ENCODE peak calls at places on chromosomes 1 and 21, in seven cellular contexts. One of them, this sample, is unnamed.

GRCh38 chr1:27517907-27518718 is 28.1 kb upstream of the WASF2 start:
- DNase-seq in neuronal stem cell: no peak
- DNase-seq in IMR-90: no peak
- DNase-seq in H1: no peak
- DNase-seq in mesendoderm: peak
- DNase-seq in trophoblast cell: no peak
- DNase-seq in H9: no peak
- DNase-seq in this sample: no peak

GRCh38 chr1:200272669-200273068 is 137.2 kb downstream of the ZNF281 start:
- DNase-seq in neuronal stem cell: no peak
- DNase-seq in IMR-90: no peak
- DNase-seq in H1: no peak
- DNase-seq in mesendoderm: no peak
- DNase-seq in trophoblast cell: no peak
- DNase-seq in H9: no peak
- DNase-seq in this sample: no peak

GRCh38 chr1:25128168-25128621 is 104.1 kb downstream of the SYF2 start:
- DNase-seq in neuronal stem cell: no peak
- DNase-seq in IMR-90: no peak
- DNase-seq in H1: no peak
- DNase-seq in mesendoderm: no peak
- DNase-seq in trophoblast cell: no peak
- DNase-seq in H9: no peak
- DNase-seq in this sample: no peak

GRCh38 chr1:160942926-160943325 is 11.7 kb downstream of the ITLN2 start:
- DNase-seq in neuronal stem cell: no peak
- DNase-seq in IMR-90: no peak
- DNase-seq in H1: no peak
- DNase-seq in mesendoderm: peak
- DNase-seq in trophoblast cell: no peak
- DNase-seq in H9: no peak
- DNase-seq in this sample: peak

GRCh38 chr1:207003216-207003615 is 29.3 kb downstream of the C1orf116 start:
- DNase-seq in neuronal stem cell: no peak
- DNase-seq in IMR-90: no peak
- DNase-seq in H1: no peak
- DNase-seq in mesendoderm: peak
- DNase-seq in trophoblast cell: no peak
- DNase-seq in H9: no peak
- DNase-seq in this sample: no peak

GRCh38 chr1:62435231-62436038 is 1.4 kb upstream of the USP1 start:
- DNase-seq in neuronal stem cell: no peak
- DNase-seq in IMR-90: no peak
- DNase-seq in H1: no peak
- DNase-seq in mesendoderm: no peak
- DNase-seq in trophoblast cell: peak
- DNase-seq in H9: no peak
- DNase-seq in this sample: no peak

GRCh38 chr1:213418268-213419068 is 367.4 kb downstream of the RPS6KC1 start:
- DNase-seq in neuronal stem cell: no peak
- DNase-seq in IMR-90: no peak
- DNase-seq in H1: no peak
- DNase-seq in mesendoderm: peak
- DNase-seq in trophoblast cell: no peak
- DNase-seq in H9: no peak
- DNase-seq in this sample: no peak

GRCh38 chr1:47650606-47651005 is 212.8 kb downstream of the FOXD2 start:
- DNase-seq in neuronal stem cell: no peak
- DNase-seq in IMR-90: no peak
- DNase-seq in H1: no peak
- DNase-seq in mesendoderm: no peak
- DNase-seq in trophoblast cell: no peak
- DNase-seq in H9: no peak
- DNase-seq in this sample: no peak

GRCh38 chr1:206066479-206067171 is 13.7 kb downstream of the RHEX start:
- DNase-seq in neuronal stem cell: no peak
- DNase-seq in IMR-90: no peak
- DNase-seq in H1: peak
- DNase-seq in mesendoderm: no peak
- DNase-seq in trophoblast cell: no peak
- DNase-seq in H9: no peak
- DNase-seq in this sample: peak

GRCh38 chr1:70044832-70045231 is 160.5 kb downstream of the LRRC40 start:
- DNase-seq in neuronal stem cell: no peak
- DNase-seq in IMR-90: peak
- DNase-seq in H1: no peak
- DNase-seq in mesendoderm: no peak
- DNase-seq in trophoblast cell: no peak
- DNase-seq in H9: no peak
- DNase-seq in this sample: peak

GRCh38 chr1:35386954-35387353 is 118.4 kb downstream of the ZMYM4 start:
- DNase-seq in neuronal stem cell: no peak
- DNase-seq in IMR-90: no peak
- DNase-seq in H1: no peak
- DNase-seq in mesendoderm: peak
- DNase-seq in trophoblast cell: no peak
- DNase-seq in H9: no peak
- DNase-seq in this sample: no peak

GRCh38 chr1:100708476-100709062 is 11.0 kb upstream of the VCAM1 start:
- DNase-seq in neuronal stem cell: no peak
- DNase-seq in IMR-90: peak
- DNase-seq in H1: no peak
- DNase-seq in mesendoderm: no peak
- DNase-seq in trophoblast cell: no peak
- DNase-seq in H9: no peak
- DNase-seq in this sample: no peak

GRCh38 chr1:64476251-64476952 is 6.5 kb downstream of the CACHD1 start:
- DNase-seq in neuronal stem cell: no peak
- DNase-seq in IMR-90: peak
- DNase-seq in H1: no peak
- DNase-seq in mesendoderm: no peak
- DNase-seq in trophoblast cell: no peak
- DNase-seq in H9: no peak
- DNase-seq in this sample: peak

GRCh38 chr1:231032963-231033362 is 7.1 kb downstream of the FAM89A start:
- DNase-seq in neuronal stem cell: no peak
- DNase-seq in IMR-90: no peak
- DNase-seq in H1: no peak
- DNase-seq in mesendoderm: no peak
- DNase-seq in trophoblast cell: no peak
- DNase-seq in H9: no peak
- DNase-seq in this sample: peak

GRCh38 chr1:116951175-116951935 is 41.6 kb downstream of the PTGFRN start:
- DNase-seq in neuronal stem cell: no peak
- DNase-seq in IMR-90: peak
- DNase-seq in H1: peak
- DNase-seq in mesendoderm: no peak
- DNase-seq in trophoblast cell: peak
- DNase-seq in H9: no peak
- DNase-seq in this sample: peak

GRCh38 chr1:167991546-167991945 is 54.7 kb upstream of the MPC2 start:
- DNase-seq in neuronal stem cell: no peak
- DNase-seq in IMR-90: no peak
- DNase-seq in H1: no peak
- DNase-seq in mesendoderm: no peak
- DNase-seq in trophoblast cell: no peak
- DNase-seq in H9: no peak
- DNase-seq in this sample: no peak

GRCh38 chr1:156748670-156749428 is 2.6 kb downstream of the HDGF start:
- DNase-seq in neuronal stem cell: no peak
- DNase-seq in IMR-90: peak
- DNase-seq in H1: no peak
- DNase-seq in mesendoderm: peak
- DNase-seq in trophoblast cell: peak
- DNase-seq in H9: no peak
- DNase-seq in this sample: peak

GRCh38 chr1:91546301-91546581 is 45.6 kb downstream of the CDC7 start:
- DNase-seq in neuronal stem cell: no peak
- DNase-seq in IMR-90: no peak
- DNase-seq in H1: no peak
- DNase-seq in mesendoderm: no peak
- DNase-seq in trophoblast cell: no peak
- DNase-seq in H9: no peak
- DNase-seq in this sample: no peak

GRCh38 chr1:204203206-204203767 is 7.0 kb upstream of the KISS1 start:
- DNase-seq in neuronal stem cell: no peak
- DNase-seq in IMR-90: no peak
- DNase-seq in H1: no peak
- DNase-seq in mesendoderm: peak
- DNase-seq in trophoblast cell: peak
- DNase-seq in H9: no peak
- DNase-seq in this sample: no peak

GRCh38 chr21:40120944-40121575 is 253.8 kb downstream of the PCP4 start:
- DNase-seq in neuronal stem cell: peak
- DNase-seq in IMR-90: peak
- DNase-seq in H1: no peak
- DNase-seq in mesendoderm: peak
- DNase-seq in trophoblast cell: no peak
- DNase-seq in H9: no peak
- DNase-seq in this sample: no peak

GRCh38 chr1:182175340-182176068 is 114.0 kb upstream of the ZNF648 start:
- DNase-seq in neuronal stem cell: no peak
- DNase-seq in IMR-90: no peak
- DNase-seq in H1: no peak
- DNase-seq in mesendoderm: peak
- DNase-seq in trophoblast cell: no peak
- DNase-seq in H9: no peak
- DNase-seq in this sample: no peak

GRCh38 chr1:215567491-215568286 is 585 bp downstream of the KCTD3 start:
- DNase-seq in neuronal stem cell: peak
- DNase-seq in IMR-90: peak
- DNase-seq in H1: peak
- DNase-seq in mesendoderm: peak
- DNase-seq in trophoblast cell: peak
- DNase-seq in H9: peak
- DNase-seq in this sample: peak

GRCh38 chr1:212683357-212683722 is 16.3 kb downstream of the BATF3 start:
- DNase-seq in neuronal stem cell: no peak
- DNase-seq in IMR-90: no peak
- DNase-seq in H1: no peak
- DNase-seq in mesendoderm: peak
- DNase-seq in trophoblast cell: no peak
- DNase-seq in H9: peak
- DNase-seq in this sample: no peak

GRCh38 chr1:235776396-235776795 is 90.3 kb downstream of the LYST start:
- DNase-seq in neuronal stem cell: no peak
- DNase-seq in IMR-90: peak
- DNase-seq in H1: no peak
- DNase-seq in mesendoderm: no peak
- DNase-seq in trophoblast cell: no peak
- DNase-seq in H9: no peak
- DNase-seq in this sample: no peak
- H3K18ac ChIP-seq in neuronal stem cell: no peak
- H3K18ac ChIP-seq in IMR-90: no peak
- H3K18ac ChIP-seq in H1: no peak
- H3K18ac ChIP-seq in mesendoderm: no peak
- H3K18ac ChIP-seq in trophoblast cell: no peak
- H3K18ac ChIP-seq in H9: no peak
- H3K18ac ChIP-seq in this sample: no peak

DNA sequence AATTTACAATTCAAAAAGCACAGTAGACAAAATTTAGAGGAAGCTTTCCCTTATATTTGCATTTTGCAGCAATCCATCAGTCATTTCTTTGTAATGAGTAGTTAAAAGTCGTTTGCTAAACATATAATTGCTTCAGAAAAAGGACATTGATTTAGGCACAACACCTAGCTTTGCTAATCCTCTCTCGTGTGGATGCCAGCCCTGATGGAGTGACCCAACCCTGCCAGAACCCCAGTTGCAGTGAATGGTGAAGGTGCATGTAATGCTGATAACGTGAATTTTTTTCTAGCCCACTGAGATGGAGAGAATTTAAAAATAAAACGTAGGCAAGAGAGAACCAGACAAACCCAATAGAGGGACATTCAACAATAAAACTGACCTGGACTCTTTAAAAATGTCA is 263.4 kb downstream of the GRIK1 start:
- DNase-seq in neuronal stem cell: no peak
- DNase-seq in IMR-90: no peak
- DNase-seq in H1: no peak
- DNase-seq in mesendoderm: no peak
- DNase-seq in trophoblast cell: no peak
- DNase-seq in H9: no peak
- DNase-seq in this sample: no peak
- H4K8ac ChIP-seq in neuronal stem cell: no peak
- H4K8ac ChIP-seq in IMR-90: no peak
- H4K8ac ChIP-seq in H1: no peak
- H4K8ac ChIP-seq in mesendoderm: no peak
- H4K8ac ChIP-seq in trophoblast cell: no peak
- H4K8ac ChIP-seq in H9: no peak
- H4K8ac ChIP-seq in this sample: no peak

GRCh38 chr1:119388450-119388849 is 19.9 kb downstream of the HAO2 start:
- DNase-seq in neuronal stem cell: no peak
- DNase-seq in IMR-90: no peak
- DNase-seq in H1: no peak
- DNase-seq in mesendoderm: no peak
- DNase-seq in trophoblast cell: no peak
- DNase-seq in H9: no peak
- DNase-seq in this sample: no peak

GRCh38 chr1:119387858-119388257 is 19.3 kb downstream of the HAO2 start:
- DNase-seq in neuronal stem cell: no peak
- DNase-seq in IMR-90: no peak
- DNase-seq in H1: no peak
- DNase-seq in mesendoderm: peak
- DNase-seq in trophoblast cell: no peak
- DNase-seq in H9: peak
- DNase-seq in this sample: no peak

GRCh38 chr1:119385650-119386049 is 17.1 kb downstream of the HAO2 start:
- DNase-seq in neuronal stem cell: no peak
- DNase-seq in IMR-90: no peak
- DNase-seq in H1: no peak
- DNase-seq in mesendoderm: no peak
- DNase-seq in trophoblast cell: no peak
- DNase-seq in H9: no peak
- DNase-seq in this sample: no peak

GRCh38 chr1:119394085-119394484 is 20.9 kb upstream of the HSD3B2 start:
- DNase-seq in neuronal stem cell: no peak
- DNase-seq in IMR-90: no peak
- DNase-seq in H1: no peak
- DNase-seq in mesendoderm: no peak
- DNase-seq in trophoblast cell: no peak
- DNase-seq in H9: no peak
- DNase-seq in this sample: no peak

GRCh38 chr1:119390499-119390898 is 21.9 kb downstream of the HAO2 start:
- DNase-seq in neuronal stem cell: no peak
- DNase-seq in IMR-90: no peak
- DNase-seq in H1: no peak
- DNase-seq in mesendoderm: no peak
- DNase-seq in trophoblast cell: no peak
- DNase-seq in H9: no peak
- DNase-seq in this sample: no peak
- H3K18ac ChIP-seq in neuronal stem cell: no peak
- H3K18ac ChIP-seq in IMR-90: no peak
- H3K18ac ChIP-seq in H1: no peak
- H3K18ac ChIP-seq in mesendoderm: no peak
- H3K18ac ChIP-seq in trophoblast cell: no peak
- H3K18ac ChIP-seq in H9: no peak
- H3K18ac ChIP-seq in this sample: no peak

DNA sequence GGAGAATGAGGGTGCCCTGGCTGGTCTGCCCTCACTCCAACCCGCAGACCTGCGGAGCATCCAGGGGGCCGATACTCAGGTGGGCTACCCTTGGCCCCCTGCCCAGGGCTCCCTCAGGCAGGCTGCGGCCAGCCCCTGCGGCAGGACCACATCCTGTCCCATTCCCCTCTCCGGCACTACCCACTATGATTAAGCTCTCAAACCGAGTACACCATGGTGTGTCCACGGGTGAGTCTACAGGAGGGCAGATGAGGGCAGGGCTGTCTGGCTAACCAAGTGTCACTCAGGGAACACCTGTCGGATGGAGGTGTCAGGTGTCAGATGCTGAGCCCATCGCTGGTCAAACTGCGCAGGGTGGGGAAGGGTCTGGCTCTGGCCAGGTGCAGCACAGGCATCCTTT is 47.2 kb downstream of the SLC66A1 start:
- DNase-seq in neuronal stem cell: no peak
- DNase-seq in IMR-90: no peak
- DNase-seq in H1: no peak
- DNase-seq in mesendoderm: no peak
- DNase-seq in trophoblast cell: no peak
- DNase-seq in H9: no peak
- DNase-seq in this sample: no peak
- H4K8ac ChIP-seq in neuronal stem cell: no peak
- H4K8ac ChIP-seq in IMR-90: no peak
- H4K8ac ChIP-seq in H1: no peak
- H4K8ac ChIP-seq in mesendoderm: no peak
- H4K8ac ChIP-seq in trophoblast cell: no peak
- H4K8ac ChIP-seq in H9: no peak
- H4K8ac ChIP-seq in this sample: no peak